ENCODE peak calls at places on chromosomes 13 and 19, in four cellular contexts. M, W, U and O are unnamed samples.

GRCh38 chr13:113628291-113629270 is 29.4 kb downstream of the ATP4B start:
- DNase-seq in W (no peak), U (no peak), M (no peak), O (no peak)

GRCh38 chr13:52804202-52804641 is 44.2 kb downstream of the PCDH8 start:
- DNase-seq in W (no peak), M (no peak), U (no peak), O (no peak)

GRCh38 chr13:28059214-28059613 is 41.2 kb downstream of the FLT3 start:
- DNase-seq in U (peak; percentile 48), M (no peak), W (peak; percentile 45), O (peak; percentile 48)

GRCh38 chr13:67343777-67344176 is 113.6 kb upstream of the PCDH9 start:
- DNase-seq in W (no peak), U (no peak), M (no peak), O (no peak)

GRCh38 chr13:98476538-98476966 is 100.4 kb downstream of the STK24 start:
- DNase-seq in W (no peak), M (peak; percentile 90), U (no peak), O (peak; percentile 79)

GRCh38 chr19:34481861-34482379 is 362 bp downstream of the WTIP start:
- DNase-seq in U (no peak), M (no peak), W (peak; percentile 48), O (no peak)

GRCh38 chr13:97321101-97321500 is 99.0 kb downstream of the MBNL2 start:
- DNase-seq in W (no peak), U (no peak), M (no peak), O (peak; percentile 21)

GRCh38 chr13:100650321-100650720 is 24.3 kb downstream of the TMTC4 start:
- DNase-seq in U (no peak), W (no peak), M (no peak), O (no peak)

GRCh38 chr19:45640849-45641273 is 1.7 kb upstream of the EML2 start:
- DNase-seq in M (no peak), W (peak; percentile 56), U (peak; percentile 13), O (peak; percentile 43)

GRCh38 chr19:40561947-40562346 is 14.7 kb upstream of the SHKBP1 start:
- DNase-seq in M (no peak), W (no peak), U (no peak), O (no peak)
- TF ChIP-seq TARDBP in M (no peak), W (no peak), U (no peak), O (no peak)

GRCh38 chr13:48299591-48299990 is 4.0 kb upstream of the RB1 start:
- DNase-seq in U (no peak), M (no peak), W (no peak), O (no peak)
- TF ChIP-seq TARDBP in U (no peak), M (no peak), W (no peak), O (no peak)

GRCh38 chr19:54133312-54133956 is 4.1 kb upstream of the CNOT3 start:
- DNase-seq in M (no peak), W (no peak), U (peak; percentile 84), O (peak; percentile 48)
- TF ChIP-seq TARDBP in M (no peak), W (no peak), U (no peak), O (no peak)

DNA sequence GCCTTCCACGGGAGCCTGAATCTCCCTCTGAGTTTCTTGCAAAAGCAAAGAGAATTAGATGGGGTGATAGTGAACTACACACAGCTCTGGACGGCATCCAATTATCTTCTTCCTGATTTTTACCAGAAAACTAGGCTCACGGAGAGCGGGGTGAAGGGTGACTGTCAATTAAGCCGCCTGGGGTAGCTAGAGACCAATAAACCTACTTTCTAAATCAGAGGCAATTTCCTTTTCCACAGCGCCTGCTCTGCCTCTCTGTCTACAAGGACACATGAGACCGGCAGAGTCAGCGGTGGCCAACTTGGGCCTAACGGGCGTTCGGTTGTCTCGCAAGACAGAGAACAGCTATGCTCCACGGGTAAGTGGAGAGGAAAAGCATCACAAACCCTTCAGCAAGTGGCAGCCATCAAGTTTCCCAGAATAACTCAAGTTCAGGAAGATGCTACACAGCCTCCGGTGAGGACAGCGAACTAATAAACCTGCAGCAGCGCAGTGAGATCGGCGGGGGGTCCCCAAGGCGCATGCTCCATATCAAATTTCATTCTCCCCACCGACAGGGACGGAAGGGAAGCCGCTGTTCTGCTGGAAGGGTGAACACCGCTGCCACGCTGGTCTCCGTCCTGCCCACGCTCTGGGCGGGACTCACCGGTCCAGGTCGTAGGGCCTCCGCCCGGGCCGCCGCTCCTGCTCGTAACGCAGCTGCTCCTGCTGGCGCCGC is 25.7 kb upstream of the TINCR start:
- DNase-seq in M (no peak), U (no peak), W (no peak), O (no peak)
- TF ChIP-seq TARDBP in M (no peak), U (no peak), W (no peak), O (no peak)